ENCODE peak calls at places on chromosomes 4 and X, in four cellular contexts. C, G, X and Z are unnamed samples.
A peak's percentile ranks its signal among the peaks of the same experiment; 100 is the strongest.

GRCh38 chr4:103197765-103198110 is 405 bp downstream of the CENPE start:
- DNase-seq in X (no peak), G (no peak), C (no peak), Z (no peak)

GRCh38 chr4:47930971-47931804 is 16.8 kb upstream of the NFXL1 start:
- DNase-seq in G (no peak), X (peak; percentile 55), C (no peak), Z (no peak)

GRCh38 chr4:4328840-4329239 is 38.8 kb downstream of the ZBTB49 start:
- DNase-seq in C (peak; percentile 26), G (no peak), X (no peak), Z (no peak)

GRCh38 chrX:71809886-71810285 is 46.7 kb downstream of the CXorf49B start:
- DNase-seq in X (peak; percentile 88), G (no peak), C (no peak), Z (no peak)

GRCh38 chr4:128379860-128380259 is 92.2 kb upstream of the PGRMC2 start:
- DNase-seq in C (no peak), G (peak; percentile 35), X (peak; percentile 44), Z (peak; percentile 61)

GRCh38 chr4:5956285-5957021 is 61.8 kb downstream of the C4orf50 start:
- DNase-seq in C (peak; percentile 75), G (no peak), X (peak; percentile 10), Z (no peak)

GRCh38 chr4:187550256-187550950 is 445.2 kb upstream of the ZFP42 start:
- DNase-seq in G (no peak), C (no peak), X (peak; percentile 22), Z (no peak)

GRCh38 chrX:38205037-38205436 is 15.6 kb downstream of the SRPX start:
- DNase-seq in G (no peak), C (no peak), X (no peak), Z (no peak)

GRCh38 chr4:4384837-4385236 is 2.1 kb upstream of the NSG1 start:
- DNase-seq in G (no peak), C (no peak), X (peak; percentile 16), Z (peak; percentile 45)

GRCh38 chr4:142435599-142436235 is 410.4 kb downstream of the INPP4B start:
- DNase-seq in C (no peak), X (no peak), G (peak; percentile 26), Z (peak; percentile 12)

GRCh38 chrX:130539721-130540321 is 138.0 kb downstream of the RBMX2 start:
- DNase-seq in G (peak; percentile 50), C (no peak), X (peak; percentile 63), Z (peak; percentile 68)

GRCh38 chrX:119655125-119655524 is 37.8 kb downstream of the SEPTIN6 start:
- DNase-seq in X (peak; percentile 21), G (peak; percentile 30), C (no peak), Z (no peak)

DNA sequence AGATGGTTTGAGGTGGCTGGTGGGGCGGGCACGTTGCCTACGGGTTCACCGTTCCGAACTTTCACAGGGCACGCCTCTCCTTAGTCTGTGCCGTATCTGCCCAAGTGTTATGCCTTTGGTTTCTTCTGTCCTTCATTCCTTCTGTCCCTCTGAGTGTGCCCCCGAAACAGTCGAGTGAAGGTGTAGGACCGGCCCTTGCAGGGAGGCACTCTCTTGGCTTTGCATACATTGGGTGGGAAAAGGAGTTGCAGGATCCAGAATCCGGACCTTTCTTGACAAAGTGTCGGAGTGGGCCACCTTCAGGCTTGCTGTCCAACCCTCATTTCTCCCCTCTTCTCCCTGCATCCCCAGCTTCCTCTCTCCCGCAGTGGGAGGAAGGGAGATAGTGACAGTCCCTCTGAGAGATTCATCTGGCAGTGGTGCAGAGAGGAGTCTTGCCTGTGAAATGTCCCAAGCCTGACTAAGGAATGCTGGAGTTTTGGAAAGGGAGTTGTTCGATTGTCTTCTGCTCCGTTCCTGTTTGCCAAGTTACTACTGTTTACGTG is 585 bp downstream of the ARFIP1 start:
- DNase-seq in C (no peak), X (peak; percentile 32), G (no peak), Z (peak; percentile 24)
- H3K27ac ChIP-seq in C (peak overlapping the region; percentile 94), X (peak overlapping the region; percentile 61), G (peak overlapping the region; percentile 65), Z (peak overlapping the region; percentile 92)

GRCh38 chr4:159384619-159385018 is 281.7 kb downstream of the RAPGEF2 start:
- DNase-seq in C (no peak), G (no peak), X (no peak), Z (no peak)
- TF ChIP-seq CTCF in C (no peak), G (peak; percentile 29), X (no peak), Z (peak; percentile 31)

GRCh38 chr4:183399166-183399565 is 45.3 kb upstream of the CDKN2AIP start:
- DNase-seq in C (no peak), X (no peak), G (no peak), Z (no peak)

GRCh38 chr4:183399616-183400015 is 44.8 kb upstream of the CDKN2AIP start:
- DNase-seq in G (no peak), C (no peak), X (no peak), Z (no peak)

GRCh38 chr4:183396187-183396738 is 48.2 kb upstream of the CDKN2AIP start:
- DNase-seq in X (no peak), C (no peak), G (no peak), Z (no peak)

GRCh38 chr4:183398298-183399129 is 45.9 kb upstream of the CDKN2AIP start:
- DNase-seq in X (peak; percentile 68), G (peak; percentile 80), C (no peak), Z (peak; percentile 84)

GRCh38 chr4:183397741-183398297 is 46.6 kb upstream of the CDKN2AIP start:
- DNase-seq in X (no peak), G (no peak), C (no peak), Z (no peak)
- H3K4me3 ChIP-seq in X (peak overlapping the region; percentile 64), G (peak overlapping the region; percentile 44), C (peak overlapping the region; percentile 61), Z (no peak overlapping the region)

GRCh38 chr4:7805533-7806079 is 134.1 kb downstream of the AFAP1 start:
- DNase-seq in X (peak; percentile 92), G (no peak), C (peak; percentile 77), Z (peak; percentile 63)
- H3K27ac ChIP-seq in X (peak overlapping the region; percentile 47), G (peak overlapping the region; percentile 35), C (no peak overlapping the region), Z (peak overlapping the region; percentile 57)

DNA sequence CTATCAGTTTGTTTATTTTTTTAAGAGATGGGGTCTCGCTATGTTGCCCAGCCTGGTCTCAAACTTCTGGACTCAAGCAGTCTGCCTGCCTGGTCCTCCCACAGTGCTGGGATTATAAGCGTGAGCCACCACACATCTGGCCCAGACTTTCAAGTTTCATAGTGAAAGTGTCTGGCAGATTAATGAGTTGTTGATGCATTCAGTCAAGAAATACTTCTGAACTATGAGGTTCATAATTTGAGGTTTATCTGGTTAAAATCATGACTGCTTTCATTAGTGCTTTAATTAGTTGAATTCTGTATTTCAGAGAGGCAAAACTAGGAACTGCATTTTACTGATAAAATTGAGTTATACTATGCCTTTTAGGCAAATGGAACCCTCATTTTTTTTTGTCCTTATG is 638.6 kb downstream of the RPA4 start:
- DNase-seq in X (no peak), C (no peak), G (no peak), Z (no peak)
- TF ChIP-seq CTCF in X (no peak), C (no peak), G (no peak), Z (no peak)

DNA sequence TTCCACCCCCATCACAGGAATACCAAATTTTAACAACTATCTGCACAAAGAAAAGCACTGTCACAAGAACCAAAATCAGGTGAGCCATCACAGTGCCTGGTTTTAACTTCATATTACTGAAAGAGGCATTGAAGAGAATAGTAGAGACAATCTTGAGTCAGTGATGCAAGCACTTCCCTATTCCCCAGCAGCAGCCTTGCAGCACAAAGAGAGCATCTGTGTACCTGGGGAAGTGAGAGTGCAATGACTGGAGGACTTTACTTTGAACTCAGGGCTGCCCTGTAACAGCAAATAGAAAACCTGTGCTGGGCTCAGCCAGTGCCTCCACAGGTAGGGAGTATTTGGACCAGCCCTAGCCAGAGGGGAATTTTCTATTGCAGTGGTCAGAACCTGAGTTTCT is 361.8 kb downstream of the TEX13C start:
- DNase-seq in G (no peak), C (no peak), X (no peak), Z (no peak)
- H3K4me3 ChIP-seq in G (no peak overlapping the region), C (no peak overlapping the region), X (no peak overlapping the region), Z (no peak overlapping the region)

DNA sequence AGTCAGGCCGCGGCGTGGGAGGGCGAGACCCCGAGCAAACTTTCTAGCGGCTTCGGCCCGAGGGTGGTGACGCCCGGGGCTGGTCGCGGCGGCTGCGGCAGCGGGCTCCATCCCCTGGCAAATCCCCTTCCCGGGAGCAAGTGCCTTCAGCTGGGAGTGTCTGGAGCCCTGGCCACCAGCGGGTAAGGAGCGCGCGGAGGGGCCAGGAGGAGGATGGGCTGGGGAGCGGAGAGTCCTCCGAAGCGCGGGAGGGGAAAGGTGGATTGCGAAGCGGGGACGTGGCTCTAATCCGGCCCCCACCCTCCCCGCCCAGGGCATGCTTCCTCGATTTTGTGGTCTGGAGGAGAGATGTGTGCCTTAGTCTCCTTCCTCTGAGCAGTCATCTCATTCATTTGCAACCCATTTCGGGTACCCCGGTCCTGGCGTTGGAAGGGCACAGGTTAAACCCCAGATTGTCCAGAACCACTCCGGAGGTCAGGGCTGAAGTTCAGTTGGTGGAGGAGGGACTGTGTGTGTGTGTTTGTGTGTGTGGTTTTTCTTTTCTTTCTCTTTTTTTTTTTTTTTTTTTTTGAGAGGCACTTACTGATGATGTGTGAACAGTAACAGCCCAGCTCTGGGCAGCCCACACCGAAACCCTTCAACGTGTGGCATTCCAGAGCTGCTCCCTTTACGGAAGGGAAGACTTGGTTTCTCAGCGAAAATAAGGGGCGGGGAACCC is 499 bp downstream of the SGMS2 start:
- DNase-seq in G (peak; percentile 64), C (peak; percentile 80), X (peak; percentile 52), Z (peak; percentile 65)
- H3K27ac ChIP-seq in G (peak overlapping the region; percentile 65), C (peak overlapping the region; percentile 96), X (peak overlapping the region; percentile 79), Z (no peak overlapping the region)